ENCODE peak calls at places on chromosomes 7 and 10, in nine cellular contexts. J, A, Q, K, H, X, W, T and Z are unnamed samples.
A peak's percentile ranks its signal among the peaks of the same experiment; 100 is the strongest.

GRCh38 chr10:113381906-113382562 is 170.8 kb upstream of the HABP2 start:
- DNase-seq in J (peak; percentile 16), A (no peak), Q (peak; percentile 24), K (no peak), H (peak; percentile 54), X (peak; percentile 11), W (peak; percentile 66), T (no peak), Z (no peak)

GRCh38 chr7:133114519-133114918 is 32.6 kb upstream of the CHCHD3 start:
- DNase-seq in J (no peak), A (no peak), Q (no peak), K (no peak), H (no peak), X (no peak), W (no peak), T (no peak), Z (no peak)

GRCh38 chr10:48525113-48525512 is 79.8 kb downstream of the ARHGAP22 start:
- DNase-seq in J (no peak), A (no peak), Q (no peak), K (no peak), H (no peak), X (no peak), W (no peak), T (no peak), Z (no peak)

GRCh38 chr7:157010588-157011332 is at the start of gene MNX1:
- DNase-seq in J (peak; percentile 98), A (no peak), Q (no peak), K (no peak), H (peak; percentile 22), X (peak; percentile 96), W (peak; percentile 75), T (no peak), Z (peak; percentile 43)

GRCh38 chr7:34821965-34822558 is 164.0 kb downstream of the NPSR1 start:
- DNase-seq in J (no peak), A (no peak), Q (no peak), K (no peak), H (no peak), X (no peak), W (no peak), T (no peak), Z (no peak)

GRCh38 chr10:86851329-86852207 is 95.1 kb downstream of the BMPR1A start:
- DNase-seq in J (no peak), A (no peak), Q (peak; percentile 58), K (no peak), H (peak; percentile 94), X (no peak), W (peak; percentile 71), T (no peak), Z (no peak)

GRCh38 chr10:107899075-107899474 is 734.6 kb upstream of the SORCS1 start:
- DNase-seq in J (no peak), A (no peak), Q (no peak), K (no peak), H (no peak), X (no peak), W (peak; percentile 62), T (no peak), Z (no peak)

GRCh38 chr10:29517352-29517923 is 117.3 kb downstream of the SVIL start:
- DNase-seq in J (peak; percentile 23), A (no peak), Q (no peak), K (no peak), H (peak; percentile 70), X (peak; percentile 32), W (peak; percentile 56), T (no peak), Z (no peak)

GRCh38 chr7:17123020-17123419 is 175.4 kb upstream of the AHR start:
- DNase-seq in J (peak; percentile 7), A (no peak), Q (peak; percentile 82), K (no peak), H (peak; percentile 92), X (no peak), W (no peak), T (no peak), Z (no peak)

GRCh38 chr7:128104109-128104742 is 73.0 kb upstream of the LRRC4 start:
- DNase-seq in J (peak; percentile 71), A (no peak), Q (no peak), K (peak; percentile 72), H (peak; percentile 48), X (no peak), W (no peak), T (no peak), Z (peak; percentile 25)

GRCh38 chr7:44712012-44712411 is 36.6 kb upstream of the ZMIZ2 start:
- DNase-seq in J (peak; percentile 3), A (no peak), Q (no peak), K (no peak), H (peak; percentile 38), X (peak; percentile 64), W (peak; percentile 46), T (no peak), Z (no peak)

GRCh38 chr7:150955519-150956394 is 22.4 kb downstream of the KCNH2 start:
- DNase-seq in J (no peak), A (no peak), Q (no peak), K (no peak), H (peak; percentile 20), X (no peak), W (no peak), T (peak; percentile 54), Z (no peak)

GRCh38 chr7:50497968-50498367 is 47.8 kb upstream of the FIGNL1 start:
- DNase-seq in J (no peak), A (no peak), Q (peak; percentile 10), K (no peak), H (peak; percentile 75), X (no peak), W (no peak), T (no peak), Z (no peak)

GRCh38 chr7:157653827-157654207 is 317.0 kb downstream of the DNAJB6 start:
- DNase-seq in J (no peak), A (no peak), Q (no peak), K (no peak), H (no peak), X (no peak), W (no peak), T (no peak), Z (no peak)

GRCh38 chr10:103564799-103565365 is 71.4 kb downstream of the NEURL1 start:
- DNase-seq in J (peak; percentile 74), A (no peak), Q (no peak), K (no peak), H (no peak), X (no peak), W (peak; percentile 23), T (no peak), Z (no peak)

GRCh38 chr7:107996072-107996824 is 6.7 kb downstream of the LAMB1 start:
- DNase-seq in J (no peak), A (no peak), Q (no peak), K (no peak), H (peak; percentile 63), X (no peak), W (peak; percentile 69), T (no peak), Z (no peak)

GRCh38 chr7:96786261-96786997 is 76.8 kb upstream of the SEM1 start:
- DNase-seq in J (no peak), A (no peak), Q (no peak), K (no peak), H (no peak), X (no peak), W (no peak), T (peak; percentile 26), Z (no peak)

GRCh38 chr10:108307250-108307924 is 1142.9 kb upstream of the SORCS1 start:
- DNase-seq in J (no peak), A (no peak), Q (no peak), K (no peak), H (no peak), X (no peak), W (no peak), T (no peak), Z (no peak)

GRCh38 chr10:92757066-92757716 is 67.4 kb downstream of the HHEX start:
- DNase-seq in J (peak; percentile 73), A (peak; percentile 55), Q (peak; percentile 65), K (peak; percentile 87), H (peak; percentile 81), X (peak; percentile 55), W (peak; percentile 55), T (no peak), Z (peak; percentile 47)
- TF ChIP-seq CTCF in J (no peak), A (no peak), Q (peak; percentile 22), K (peak; percentile 19), H (no peak), X (no peak), W (no peak), T (no peak), Z (no peak)

DNA sequence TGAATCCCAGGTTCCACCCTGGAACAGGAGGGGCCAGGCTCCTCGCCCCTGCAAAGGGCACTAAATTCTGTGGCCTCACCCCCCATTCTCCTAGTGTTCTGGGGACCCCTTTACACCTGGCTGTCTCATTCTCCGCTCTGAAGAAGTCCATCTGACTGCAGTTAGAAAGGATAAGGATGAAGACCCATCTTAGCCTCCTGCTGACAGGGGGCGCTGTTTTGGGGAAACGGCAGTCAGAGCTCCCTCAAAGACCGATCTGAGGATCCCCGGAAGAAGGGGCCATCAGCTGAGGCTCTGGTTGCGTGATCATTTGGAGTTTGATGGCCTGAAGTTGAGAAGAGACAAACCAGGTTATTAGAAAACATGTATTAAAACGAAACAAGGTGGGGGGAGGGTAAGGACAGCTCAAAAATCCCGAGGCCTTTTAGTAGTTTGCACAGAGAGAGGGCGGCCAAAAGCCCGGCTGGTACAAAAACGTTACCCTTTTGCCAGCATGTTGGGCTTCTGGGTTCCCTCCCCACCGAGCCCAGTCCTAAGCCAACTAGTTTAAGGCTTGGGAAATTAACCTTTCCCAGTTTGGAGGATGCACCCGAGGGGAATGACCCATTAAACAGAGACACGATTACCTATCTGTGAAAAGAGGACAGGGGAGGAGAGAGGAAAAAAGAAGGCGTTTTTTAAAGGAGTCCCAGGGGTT is 102.8 kb downstream of the CHN2 start:
- DNase-seq in J (no peak), A (no peak), Q (no peak), K (no peak), H (no peak), X (no peak), W (no peak), T (no peak), Z (no peak)
- TF ChIP-seq CTCF in J (peak; percentile 17), A (no peak), Q (peak; percentile 12), K (no peak), H (peak; percentile 13), X (peak; percentile 23), W (peak; percentile 53), T (peak; percentile 20), Z (no peak)

GRCh38 chr7:104152468-104152867 is 55.3 kb downstream of the ORC5 start:
- DNase-seq in J (no peak), A (no peak), Q (no peak), K (no peak), H (no peak), X (no peak), W (no peak), T (no peak), Z (no peak)

GRCh38 chr7:104153287-104153686 is 54.5 kb downstream of the ORC5 start:
- DNase-seq in J (no peak), A (no peak), Q (no peak), K (no peak), H (no peak), X (no peak), W (no peak), T (no peak), Z (no peak)

GRCh38 chr7:104150470-104150869 is 57.3 kb downstream of the ORC5 start:
- DNase-seq in J (no peak), A (no peak), Q (no peak), K (no peak), H (no peak), X (no peak), W (no peak), T (no peak), Z (no peak)

GRCh38 chr7:104149822-104150221 is 58.0 kb downstream of the ORC5 start:
- DNase-seq in J (no peak), A (no peak), Q (no peak), K (no peak), H (no peak), X (no peak), W (no peak), T (no peak), Z (no peak)
- TF ChIP-seq CTCF in J (no peak), A (no peak), Q (no peak), K (no peak), H (no peak), X (no peak), W (no peak), T (no peak), Z (no peak)

GRCh38 chr7:29684787-29685650 is 121.3 kb upstream of the WIPF3 start:
- DNase-seq in J (peak; percentile 41), A (peak; percentile 75), Q (peak; percentile 14), K (peak; percentile 56), H (peak; percentile 87), X (peak; percentile 86), W (peak; percentile 77), T (peak; percentile 40), Z (peak; percentile 52)
- TF ChIP-seq CTCF in J (no peak), A (no peak), Q (no peak), K (no peak), H (no peak), X (no peak), W (no peak), T (no peak), Z (no peak)